ENCODE peak calls at places on chromosomes 3 and 15, in four cellular contexts. E is body of pancreas, P is stomach, Q is fibroblast of mammary gland. U is an unnamed sample.
A peak's percentile ranks its signal among the peaks of the same experiment; 100 is the strongest.

GRCh38 chr3:190552969-190553759 is 39.3 kb downstream of the IL1RAP start:
- DNase-seq in E (no peak), P (no peak), Q (no peak), U (no peak)

GRCh38 chr15:68415061-68415460 is 16.9 kb downstream of the ITGA11 start:
- DNase-seq in E (no peak), Q (no peak), P (no peak), U (no peak)

GRCh38 chr3:195893516-195893915 is 14.8 kb downstream of the TNK2 start:
- DNase-seq in Q (no peak), P (no peak), E (no peak), U (no peak)

GRCh38 chr3:170907519-170908234 is 760 bp downstream of the EIF5A2 start:
- DNase-seq in E (no peak), Q (peak; percentile 8), P (no peak), U (peak; percentile 27)

GRCh38 chr3:60240558-60240957 is 1010.7 kb downstream of the FHIT start:
- DNase-seq in E (no peak), P (no peak), Q (no peak), U (no peak)

GRCh38 chr3:14297784-14298236 is 104.6 kb upstream of the SLC6A6 start:
- DNase-seq in Q (no peak), E (no peak), P (no peak), U (no peak)

GRCh38 chr15:31461911-31462480 is 135.4 kb downstream of the KLF13 start:
- DNase-seq in E (no peak), Q (no peak), P (peak; percentile 15), U (no peak)

GRCh38 chr3:197545111-197545510 is 10.7 kb downstream of the BDH1 start:
- DNase-seq in P (no peak), Q (no peak), E (no peak), U (no peak)

GRCh38 chr3:42025388-42026138 is 63.7 kb upstream of the ULK4 start:
- DNase-seq in P (peak; percentile 79), E (peak; percentile 92), Q (peak; percentile 98), U (peak; percentile 98)

GRCh38 chr15:29870495-29871151 is 48.4 kb upstream of the TJP1 start:
- DNase-seq in P (no peak), E (peak; percentile 22), Q (peak; percentile 41), U (peak; percentile 42)

GRCh38 chr3:114941626-114942309 is 205.3 kb downstream of the ZBTB20 start:
- DNase-seq in P (no peak), Q (no peak), E (no peak), U (no peak)

GRCh38 chr15:31276596-31277298 is 49.9 kb upstream of the KLF13 start:
- DNase-seq in Q (no peak), E (no peak), P (peak; percentile 21), U (no peak)

GRCh38 chr15:48899793-48900192 is 21.9 kb downstream of the EID1 start:
- DNase-seq in Q (no peak), E (no peak), P (no peak), U (no peak)

GRCh38 chr3:86563358-86563970 is 427.5 kb downstream of the VGLL3 start:
- DNase-seq in E (no peak), P (no peak), Q (peak; percentile 46), U (peak; percentile 51)

GRCh38 chr3:189631409-189631808 is 220 bp downstream of the TP63 start:
- DNase-seq in P (no peak), Q (no peak), E (no peak), U (no peak)

GRCh38 chr3:36399933-36400332 is 19.6 kb downstream of the STAC start:
- DNase-seq in E (no peak), Q (no peak), P (no peak), U (no peak)

GRCh38 chr3:121871434-121871833 is 22.8 kb upstream of the SLC15A2 start:
- DNase-seq in E (no peak), Q (no peak), P (no peak), U (no peak)

GRCh38 chr3:12679468-12679867 is 15.6 kb upstream of the RAF1 start:
- DNase-seq in P (no peak), Q (peak; percentile 56), E (no peak), U (no peak)

GRCh38 chr3:79314547-79314946 is 453.3 kb downstream of the ROBO1 start:
- DNase-seq in Q (no peak), P (no peak), E (no peak), U (no peak)

GRCh38 chr3:146421814-146422748 is 47.3 kb downstream of the PLSCR2 start:
- DNase-seq in P (no peak), E (no peak), Q (peak; percentile 88), U (peak; percentile 69)

GRCh38 chr3:36944012-36944640 is 728 bp downstream of the TRANK1 start:
- DNase-seq in Q (peak; percentile 48), E (peak; percentile 56), P (peak; percentile 57), U (peak; percentile 66)

GRCh38 chr3:4979401-4980228 is at the start of gene BHLHE40:
- DNase-seq in P (no peak), E (peak; percentile 47), Q (peak; percentile 27), U (peak; percentile 53)

GRCh38 chr3:5634411-5634810 is 446.9 kb downstream of the EDEM1 start:
- DNase-seq in E (no peak), P (no peak), Q (no peak), U (no peak)

GRCh38 chr15:29736745-29737023 is 85.6 kb downstream of the TJP1 start:
- DNase-seq in E (peak; percentile 50), Q (peak; percentile 52), P (no peak), U (peak; percentile 51)

GRCh38 chr3:123384256-123384655 is 64.6 kb downstream of the ADCY5 start:
- DNase-seq in Q (no peak), E (no peak), P (no peak), U (no peak)

GRCh38 chr15:69093127-69093526 is 67.3 kb upstream of the GLCE start:
- DNase-seq in Q (no peak), P (no peak), E (no peak), U (no peak)

GRCh38 chr15:42986693-42987342 is 66.2 kb upstream of the TTBK2 start:
- DNase-seq in P (no peak), Q (no peak), E (no peak), U (no peak)

GRCh38 chr3:157493627-157494550 is 9.3 kb downstream of the VEPH1 start:
- DNase-seq in E (peak; percentile 6), P (no peak), Q (peak; percentile 82), U (peak; percentile 91)
- TF ChIP-seq CTCF in E (peak; percentile 68), P (no peak), Q (peak; percentile 74), U (peak; percentile 69)

GRCh38 chr3:119779731-119780383 is 2.0 kb upstream of the NR1I2 start:
- DNase-seq in Q (no peak), P (no peak), E (no peak), U (no peak)

GRCh38 chr3:119783883-119784282 is 2.0 kb downstream of the NR1I2 start:
- DNase-seq in P (no peak), Q (no peak), E (no peak), U (no peak)

GRCh38 chr3:119782435-119782834 is 534 bp downstream of the NR1I2 start:
- DNase-seq in Q (no peak), P (no peak), E (no peak), U (no peak)

GRCh38 chr3:119783255-119783654 is 1.4 kb downstream of the NR1I2 start:
- DNase-seq in P (no peak), E (no peak), Q (no peak), U (peak; percentile 8)

GRCh38 chr3:119781330-119782198 is at the start of gene NR1I2:
- DNase-seq in P (no peak), Q (no peak), E (no peak), U (no peak)
- TF ChIP-seq CTCF in P (no peak), Q (no peak), E (no peak), U (no peak)

GRCh38 chr3:188283347-188283746 is 129.4 kb downstream of the LPP start:
- DNase-seq in Q (peak; percentile 77), E (peak; percentile 60), P (no peak), U (peak; percentile 77)
- TF ChIP-seq CTCF in Q (peak; percentile 35), E (peak; percentile 30), P (no peak), U (peak; percentile 20)

GRCh38 chr15:65289261-65289854 is 2.7 kb upstream of the PARP16 start:
- DNase-seq in E (no peak), P (no peak), Q (no peak), U (no peak)
- TF ChIP-seq CTCF in E (no peak), P (no peak), Q (no peak), U (no peak)

GRCh38 chr15:26082069-26082832 is 219.1 kb upstream of the ATP10A start:
- DNase-seq in Q (peak; percentile 94), E (peak; percentile 98), P (peak; percentile 96), U (peak; percentile 97)
- TF ChIP-seq CTCF in Q (no peak), E (peak; percentile 15), P (no peak), U (no peak)

GRCh38 chr3:47000922-47001730 is 21.7 kb downstream of the NBEAL2 start:
- DNase-seq in E (no peak), P (no peak), Q (no peak), U (no peak)

GRCh38 chr3:47001731-47002489 is 22.4 kb downstream of the NBEAL2 start:
- DNase-seq in P (no peak), Q (no peak), E (no peak), U (no peak)

GRCh38 chr3:47004369-47005211 is 25.1 kb downstream of the NBEAL2 start:
- DNase-seq in E (no peak), Q (no peak), P (no peak), U (no peak)

GRCh38 chr3:47003461-47004368 is 24.2 kb downstream of the NBEAL2 start:
- DNase-seq in P (no peak), Q (no peak), E (no peak), U (no peak)

DNA sequence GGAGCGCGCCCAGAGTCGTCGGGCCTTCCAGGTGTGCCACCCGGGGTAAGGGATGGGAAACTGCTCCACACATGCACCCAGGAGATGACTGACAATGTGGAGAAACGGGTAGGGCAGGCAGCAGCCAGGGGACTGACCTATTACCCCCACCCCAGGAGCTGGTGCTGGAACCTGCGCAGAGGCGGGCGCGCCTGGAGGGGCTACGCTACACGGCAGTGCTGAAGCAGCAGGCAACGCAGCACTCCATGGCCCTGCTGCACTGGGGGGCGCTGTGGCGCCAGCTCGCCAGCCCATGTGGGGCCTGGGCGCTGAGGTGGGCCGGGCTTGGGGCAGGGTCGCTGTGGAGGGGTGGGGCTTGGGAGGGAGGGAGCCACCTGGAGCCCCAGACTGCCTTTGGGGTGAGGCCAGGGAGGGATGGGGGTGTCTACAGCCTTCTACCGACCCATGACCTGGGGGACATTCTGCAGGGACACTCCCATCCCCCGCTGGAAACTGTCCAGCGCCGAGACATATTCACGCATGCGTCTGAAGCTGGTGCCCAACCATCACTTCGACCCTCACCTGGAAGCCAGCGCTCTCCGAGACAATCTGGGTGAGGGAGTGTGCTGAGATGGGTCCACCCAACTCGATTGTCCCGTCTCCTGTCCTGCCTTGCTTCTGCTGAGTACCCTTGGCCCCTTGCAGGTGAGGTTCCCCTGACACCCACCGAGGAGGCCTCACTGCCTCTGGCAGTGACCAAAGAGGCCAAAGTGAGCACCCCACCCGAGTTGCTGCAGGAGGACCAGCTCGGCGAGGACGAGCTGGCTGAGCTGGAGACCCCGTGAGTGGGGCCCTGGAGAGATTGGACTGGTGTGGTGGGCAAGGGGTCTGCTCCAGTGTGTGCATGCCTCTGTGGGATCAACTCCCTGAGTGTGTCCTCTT is 23.3 kb downstream of the NBEAL2 start:
- DNase-seq in P (no peak), Q (no peak), E (no peak), U (no peak)
- TF ChIP-seq CTCF in P (no peak), Q (no peak), E (no peak), U (no peak)

GRCh38 chr15:76840830-76841460 is 64.2 kb downstream of the SCAPER start:
- DNase-seq in Q (peak; percentile 63), E (no peak), P (no peak), U (peak; percentile 77)
- TF ChIP-seq CTCF in Q (peak; percentile 66), E (peak; percentile 45), P (no peak), U (peak; percentile 69)

U was measured in fibroblast of the aortic adventitia.